ENCODE peak calls at places on chromosome 1, in seven cellular contexts. One of them, this sample, is unnamed.

GRCh38 chr1:4050998-4051397 is 150.9 kb upstream of the C1orf174 start:
- DNase-seq in right lobe of liver: no peak
- DNase-seq in cardiac muscle cell: no peak
- DNase-seq in mammary epithelial cell: no peak
- DNase-seq in left ventricle myocardium inferior: no peak
- DNase-seq in heart right ventricle: no peak
- DNase-seq in lung: no peak
- DNase-seq in this sample: no peak

GRCh38 chr1:204077979-204078696 is 5.2 kb downstream of the SOX13 start:
- DNase-seq in right lobe of liver: no peak
- DNase-seq in cardiac muscle cell: peak; percentile 87
- DNase-seq in mammary epithelial cell: peak; percentile 33
- DNase-seq in left ventricle myocardium inferior: no peak
- DNase-seq in heart right ventricle: no peak
- DNase-seq in lung: peak; percentile 55
- DNase-seq in this sample: no peak

GRCh38 chr1:64811131-64811530 is 66.3 kb downstream of the RAVER2 start:
- DNase-seq in right lobe of liver: no peak
- DNase-seq in cardiac muscle cell: no peak
- DNase-seq in mammary epithelial cell: no peak
- DNase-seq in left ventricle myocardium inferior: no peak
- DNase-seq in heart right ventricle: no peak
- DNase-seq in lung: no peak
- DNase-seq in this sample: no peak

GRCh38 chr1:65979145-65979544 is 186.4 kb downstream of the PDE4B start:
- DNase-seq in right lobe of liver: no peak
- DNase-seq in cardiac muscle cell: peak; percentile 6
- DNase-seq in mammary epithelial cell: peak; percentile 45
- DNase-seq in left ventricle myocardium inferior: no peak
- DNase-seq in heart right ventricle: no peak
- DNase-seq in lung: no peak
- DNase-seq in this sample: no peak

GRCh38 chr1:85088408-85088784 is 40.1 kb upstream of the MCOLN3 start:
- DNase-seq in right lobe of liver: no peak
- DNase-seq in cardiac muscle cell: no peak
- DNase-seq in mammary epithelial cell: no peak
- DNase-seq in left ventricle myocardium inferior: no peak
- DNase-seq in heart right ventricle: no peak
- DNase-seq in lung: no peak
- DNase-seq in this sample: no peak

GRCh38 chr1:163346326-163346870 is 24.6 kb downstream of the NUF2 start:
- DNase-seq in right lobe of liver: no peak
- DNase-seq in cardiac muscle cell: no peak
- DNase-seq in mammary epithelial cell: peak; percentile 63
- DNase-seq in left ventricle myocardium inferior: no peak
- DNase-seq in heart right ventricle: no peak
- DNase-seq in lung: no peak
- DNase-seq in this sample: no peak

GRCh38 chr1:211751438-211751837 is 76.0 kb upstream of the NEK2 start:
- DNase-seq in right lobe of liver: no peak
- DNase-seq in cardiac muscle cell: no peak
- DNase-seq in mammary epithelial cell: no peak
- DNase-seq in left ventricle myocardium inferior: no peak
- DNase-seq in heart right ventricle: no peak
- DNase-seq in lung: no peak
- DNase-seq in this sample: no peak

GRCh38 chr1:110118636-110119396 is 6.6 kb downstream of the UBL4B start:
- DNase-seq in right lobe of liver: no peak
- DNase-seq in cardiac muscle cell: no peak
- DNase-seq in mammary epithelial cell: peak; percentile 48
- DNase-seq in left ventricle myocardium inferior: no peak
- DNase-seq in heart right ventricle: no peak
- DNase-seq in lung: no peak
- DNase-seq in this sample: no peak

GRCh38 chr1:95168638-95169411 is 51.7 kb downstream of the TLCD4 start:
- DNase-seq in right lobe of liver: no peak
- DNase-seq in cardiac muscle cell: peak; percentile 7
- DNase-seq in mammary epithelial cell: no peak
- DNase-seq in left ventricle myocardium inferior: no peak
- DNase-seq in heart right ventricle: no peak
- DNase-seq in lung: no peak
- DNase-seq in this sample: no peak

GRCh38 chr1:228334226-228334935 is 72.3 kb downstream of the TRIM11 start:
- DNase-seq in right lobe of liver: peak; percentile 36
- DNase-seq in cardiac muscle cell: no peak
- DNase-seq in mammary epithelial cell: no peak
- DNase-seq in left ventricle myocardium inferior: no peak
- DNase-seq in heart right ventricle: peak; percentile 7
- DNase-seq in lung: no peak
- DNase-seq in this sample: no peak

GRCh38 chr1:93623875-93624274 is 57.8 kb downstream of the BCAR3 start:
- DNase-seq in right lobe of liver: no peak
- DNase-seq in cardiac muscle cell: no peak
- DNase-seq in mammary epithelial cell: peak; percentile 70
- DNase-seq in left ventricle myocardium inferior: no peak
- DNase-seq in heart right ventricle: no peak
- DNase-seq in lung: no peak
- DNase-seq in this sample: no peak

GRCh38 chr1:201391651-201392511 is 7.2 kb downstream of the LAD1 start:
- DNase-seq in right lobe of liver: no peak
- DNase-seq in cardiac muscle cell: no peak
- DNase-seq in mammary epithelial cell: no peak
- DNase-seq in left ventricle myocardium inferior: no peak
- DNase-seq in heart right ventricle: no peak
- DNase-seq in lung: no peak
- DNase-seq in this sample: no peak

GRCh38 chr1:47876587-47876963 is 120.6 kb downstream of the TRABD2B start:
- DNase-seq in right lobe of liver: no peak
- DNase-seq in cardiac muscle cell: no peak
- DNase-seq in mammary epithelial cell: no peak
- DNase-seq in left ventricle myocardium inferior: no peak
- DNase-seq in heart right ventricle: no peak
- DNase-seq in lung: no peak
- DNase-seq in this sample: no peak

GRCh38 chr1:234866007-234866866 is 256.3 kb upstream of the IRF2BP2 start:
- DNase-seq in right lobe of liver: no peak
- DNase-seq in cardiac muscle cell: no peak
- DNase-seq in mammary epithelial cell: peak; percentile 56
- DNase-seq in left ventricle myocardium inferior: no peak
- DNase-seq in heart right ventricle: peak; percentile 22
- DNase-seq in lung: no peak
- DNase-seq in this sample: peak; percentile 83

GRCh38 chr1:58764294-58764978 is 19.4 kb downstream of the JUN start:
- DNase-seq in right lobe of liver: no peak
- DNase-seq in cardiac muscle cell: no peak
- DNase-seq in mammary epithelial cell: peak; percentile 73
- DNase-seq in left ventricle myocardium inferior: no peak
- DNase-seq in heart right ventricle: no peak
- DNase-seq in lung: no peak
- DNase-seq in this sample: no peak

GRCh38 chr1:236066828-236067386 is 2.0 kb upstream of the NID1 start:
- DNase-seq in right lobe of liver: no peak
- DNase-seq in cardiac muscle cell: peak; percentile 62
- DNase-seq in mammary epithelial cell: no peak
- DNase-seq in left ventricle myocardium inferior: peak; percentile 72
- DNase-seq in heart right ventricle: peak; percentile 38
- DNase-seq in lung: peak; percentile 49
- DNase-seq in this sample: no peak

GRCh38 chr1:10387611-10388386 is 11.1 kb upstream of the PGD start:
- DNase-seq in right lobe of liver: no peak
- DNase-seq in cardiac muscle cell: no peak
- DNase-seq in mammary epithelial cell: peak; percentile 41
- DNase-seq in left ventricle myocardium inferior: peak; percentile 50
- DNase-seq in heart right ventricle: peak; percentile 30
- DNase-seq in lung: no peak
- DNase-seq in this sample: no peak

GRCh38 chr1:60035925-60036324 is 37.6 kb downstream of the C1orf87 start:
- DNase-seq in right lobe of liver: no peak
- DNase-seq in cardiac muscle cell: no peak
- DNase-seq in mammary epithelial cell: no peak
- DNase-seq in left ventricle myocardium inferior: no peak
- DNase-seq in heart right ventricle: no peak
- DNase-seq in lung: no peak
- DNase-seq in this sample: no peak

GRCh38 chr1:166999500-166999899 is 10.4 kb downstream of the MAEL start:
- DNase-seq in right lobe of liver: no peak
- DNase-seq in cardiac muscle cell: no peak
- DNase-seq in mammary epithelial cell: no peak
- DNase-seq in left ventricle myocardium inferior: no peak
- DNase-seq in heart right ventricle: no peak
- DNase-seq in lung: no peak
- DNase-seq in this sample: no peak

DNA sequence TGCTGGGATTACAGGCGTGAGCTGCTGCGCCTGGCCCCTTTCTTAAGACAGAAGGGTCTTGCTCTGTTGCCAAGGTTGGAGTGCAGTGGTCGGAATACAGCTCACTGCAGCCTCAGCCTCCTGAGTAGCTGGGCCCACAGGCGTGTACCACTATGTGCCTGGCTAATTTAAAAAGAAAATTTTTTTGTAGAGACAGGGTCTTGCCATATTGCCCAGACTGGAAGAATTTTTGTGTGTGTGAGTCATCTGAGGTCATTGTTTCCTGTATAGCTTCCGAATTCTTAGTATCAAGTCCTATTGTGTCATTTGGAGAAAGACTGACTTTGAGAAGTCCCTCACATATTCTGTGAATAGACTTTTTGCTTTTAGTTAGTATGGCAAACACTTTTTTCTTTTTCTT is 4.7 kb downstream of the SZRD1 start:
- DNase-seq in right lobe of liver: no peak
- DNase-seq in cardiac muscle cell: no peak
- DNase-seq in mammary epithelial cell: no peak
- DNase-seq in left ventricle myocardium inferior: no peak
- DNase-seq in heart right ventricle: no peak
- DNase-seq in lung: no peak
- DNase-seq in this sample: no peak
- H3K4me1 ChIP-seq in right lobe of liver: peaks cover 26% of the 10 kb centered on the region
- H3K4me1 ChIP-seq in cardiac muscle cell: peaks cover 26% of the 10 kb centered on the region
- H3K4me1 ChIP-seq in mammary epithelial cell: peaks cover 29% of the 10 kb centered on the region
- H3K4me1 ChIP-seq in left ventricle myocardium inferior: peaks cover 87% of the 10 kb centered on the region
- H3K4me1 ChIP-seq in heart right ventricle: peaks cover 84% of the 10 kb centered on the region
- H3K4me1 ChIP-seq in lung: peaks cover 34% of the 10 kb centered on the region
- H3K4me1 ChIP-seq in this sample: peaks cover 84% of the 10 kb centered on the region

DNA sequence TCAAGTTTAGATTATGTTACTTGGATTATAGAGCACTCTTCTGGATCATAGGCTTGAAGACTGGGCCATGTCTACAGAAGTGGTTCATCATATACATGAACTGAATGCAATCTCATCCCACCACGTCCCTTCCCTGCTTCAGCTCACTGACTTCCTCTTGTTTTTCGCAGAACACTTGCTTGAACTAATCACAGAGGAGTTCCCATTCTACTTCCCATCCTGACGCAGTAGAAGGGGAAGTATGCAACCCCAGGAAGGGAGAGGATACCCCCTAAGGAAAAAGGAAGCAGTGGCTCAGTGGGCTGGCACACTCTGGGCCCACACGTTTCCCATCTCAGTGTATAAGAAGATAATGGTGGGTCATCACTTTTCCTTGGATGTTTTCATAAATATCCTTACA is 36.2 kb downstream of the CASQ2 start:
- DNase-seq in right lobe of liver: no peak
- DNase-seq in cardiac muscle cell: no peak
- DNase-seq in mammary epithelial cell: no peak
- DNase-seq in left ventricle myocardium inferior: no peak
- DNase-seq in heart right ventricle: no peak
- DNase-seq in lung: no peak
- DNase-seq in this sample: no peak
- H3K4me1 ChIP-seq in right lobe of liver: no peaks in the 10 kb centered on the region
- H3K4me1 ChIP-seq in cardiac muscle cell: no peaks in the 10 kb centered on the region
- H3K4me1 ChIP-seq in mammary epithelial cell: no peaks in the 10 kb centered on the region
- H3K4me1 ChIP-seq in left ventricle myocardium inferior: peaks cover 37% of the 10 kb centered on the region
- H3K4me1 ChIP-seq in heart right ventricle: peaks cover 25% of the 10 kb centered on the region
- H3K4me1 ChIP-seq in lung: no peaks in the 10 kb centered on the region
- H3K4me1 ChIP-seq in this sample: peaks cover 6% of the 10 kb centered on the region

DNA sequence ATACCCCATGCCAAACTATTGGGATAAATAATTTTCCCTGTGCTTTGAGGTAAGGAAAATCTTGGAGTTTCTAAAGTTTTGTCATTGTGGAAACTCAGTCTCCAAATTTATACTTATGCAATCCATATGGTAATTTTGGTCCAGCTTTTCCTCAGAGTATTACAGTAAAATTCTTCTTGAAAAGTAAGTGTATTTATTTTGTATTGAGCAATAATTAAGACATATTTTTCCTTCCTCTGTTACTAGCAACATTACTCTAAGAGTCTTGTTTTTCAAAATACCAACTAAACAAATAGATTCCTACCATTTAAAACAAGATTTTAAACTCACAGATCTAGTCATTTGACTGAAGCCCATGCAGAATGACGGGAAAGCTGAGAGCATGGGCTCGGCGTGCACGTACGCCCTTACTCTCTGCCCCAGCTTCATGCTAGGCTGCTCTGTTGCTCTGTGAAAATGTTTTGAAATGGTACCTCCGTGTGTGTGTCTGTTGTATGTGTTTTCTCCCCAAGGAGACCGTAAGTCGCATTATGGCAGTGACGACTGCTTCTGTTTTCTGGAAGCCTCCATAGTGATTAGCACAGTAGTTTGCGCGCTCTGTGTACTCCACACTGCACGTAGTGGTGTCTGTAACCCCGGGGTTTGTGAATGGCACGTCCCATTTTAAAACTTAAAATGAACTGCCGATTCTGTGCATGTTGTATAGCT is 165.3 kb downstream of the SDCCAG8 start:
- DNase-seq in right lobe of liver: no peak
- DNase-seq in cardiac muscle cell: no peak
- DNase-seq in mammary epithelial cell: no peak
- DNase-seq in left ventricle myocardium inferior: no peak
- DNase-seq in heart right ventricle: no peak
- DNase-seq in lung: no peak
- DNase-seq in this sample: no peak
- H3K4me1 ChIP-seq in right lobe of liver: no peaks in the 10 kb centered on the region
- H3K4me1 ChIP-seq in cardiac muscle cell: peaks cover 3% of the 10 kb centered on the region
- H3K4me1 ChIP-seq in mammary epithelial cell: no peaks in the 10 kb centered on the region
- H3K4me1 ChIP-seq in left ventricle myocardium inferior: peaks cover 7% of the 10 kb centered on the region
- H3K4me1 ChIP-seq in heart right ventricle: no peaks in the 10 kb centered on the region
- H3K4me1 ChIP-seq in lung: no peaks in the 10 kb centered on the region
- H3K4me1 ChIP-seq in this sample: peaks cover 17% of the 10 kb centered on the region

DNA sequence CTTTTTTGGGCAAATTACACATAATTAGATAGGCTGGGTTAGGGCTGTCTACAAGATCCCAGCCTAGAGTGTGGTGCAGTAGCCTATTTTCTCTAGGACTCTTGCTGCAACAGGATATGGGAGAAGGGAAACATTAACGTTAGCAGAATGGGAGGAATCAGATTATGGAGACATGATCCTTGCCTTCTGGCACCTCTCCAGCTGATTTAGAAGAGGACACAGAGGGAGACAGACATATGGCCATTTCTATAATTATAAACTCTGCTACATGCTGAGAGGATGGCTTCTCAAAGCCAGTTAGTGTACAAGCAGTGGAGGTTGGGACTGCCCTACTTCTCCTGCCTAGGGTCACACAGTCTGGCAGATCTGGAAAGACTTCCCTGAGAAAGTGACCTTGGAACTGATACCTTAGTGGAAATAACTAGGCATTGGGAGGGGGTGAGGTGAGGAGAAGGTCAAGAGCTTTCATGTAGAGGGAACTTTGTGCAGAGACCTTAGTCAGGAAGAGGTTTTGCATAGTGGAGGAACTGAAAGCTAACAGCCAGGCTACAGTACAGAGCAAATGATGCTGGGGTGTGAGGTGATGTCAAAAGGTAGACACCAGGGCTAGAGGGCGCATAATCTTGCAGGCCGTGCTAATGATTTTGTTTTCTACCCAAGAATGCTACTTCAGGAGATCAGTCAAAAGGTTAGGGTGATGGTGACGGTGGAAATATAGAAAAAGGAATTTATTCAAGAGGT is 1.2 kb upstream of the CD1D start:
- DNase-seq in right lobe of liver: no peak
- DNase-seq in cardiac muscle cell: peak; percentile 34
- DNase-seq in mammary epithelial cell: no peak
- DNase-seq in left ventricle myocardium inferior: no peak
- DNase-seq in heart right ventricle: no peak
- DNase-seq in lung: no peak
- DNase-seq in this sample: no peak
- H3K4me1 ChIP-seq in right lobe of liver: peaks cover 14% of the 10 kb centered on the region
- H3K4me1 ChIP-seq in cardiac muscle cell: peaks cover 14% of the 10 kb centered on the region
- H3K4me1 ChIP-seq in mammary epithelial cell: peaks cover 18% of the 10 kb centered on the region
- H3K4me1 ChIP-seq in left ventricle myocardium inferior: peaks cover 41% of the 10 kb centered on the region
- H3K4me1 ChIP-seq in heart right ventricle: peaks cover 38% of the 10 kb centered on the region
- H3K4me1 ChIP-seq in lung: no peaks in the 10 kb centered on the region
- H3K4me1 ChIP-seq in this sample: peaks cover 32% of the 10 kb centered on the region